ENCODE peak calls at places on chromosomes 12 and 14, in nine cellular contexts. G, T, Y, O, H, X, K, U and D are unnamed samples.

GRCh38 chr14:61179776-61180398 is 101.3 kb downstream of the TMEM30B start:
- DNase-seq in G (no peak), T (no peak), Y (no peak), O (no peak), H (no peak), X (peak), K (no peak), U (no peak), D (no peak)

GRCh38 chr12:110933326-110933974 is 13.1 kb upstream of the MYL2 start:
- DNase-seq in G (no peak), T (no peak), Y (no peak), O (no peak), H (peak), X (no peak), K (no peak), U (no peak), D (no peak)

GRCh38 chr12:45299132-45299692 is 83.3 kb downstream of the ANO6 start:
- DNase-seq in G (no peak), T (no peak), Y (no peak), O (no peak), H (no peak), X (peak), K (no peak), U (no peak), D (no peak)

GRCh38 chr14:78278464-78278863 is 108.3 kb downstream of the NRXN3 start:
- DNase-seq in G (no peak), T (no peak), Y (peak), O (no peak), H (no peak), X (no peak), K (no peak), U (no peak), D (no peak)

GRCh38 chr14:37834275-37834674 is 238.8 kb downstream of the TTC6 start:
- DNase-seq in G (no peak), T (no peak), Y (no peak), O (no peak), H (no peak), X (no peak), K (no peak), U (no peak), D (no peak)

GRCh38 chr12:10031318-10031717 is 836 bp downstream of the CLEC9A start:
- DNase-seq in G (no peak), T (no peak), Y (no peak), O (no peak), H (no peak), X (peak), K (peak), U (no peak), D (no peak)

GRCh38 chr12:337039-337438 is 52.1 kb downstream of the KDM5A start:
- DNase-seq in G (no peak), T (no peak), Y (no peak), O (no peak), H (no peak), X (no peak), K (no peak), U (no peak), D (no peak)

GRCh38 chr12:124854637-124855184 is 9.0 kb downstream of the SCARB1 start:
- DNase-seq in G (no peak), T (no peak), Y (no peak), O (no peak), H (no peak), X (no peak), K (no peak), U (no peak), D (no peak)

GRCh38 chr12:126492181-126492580 is 1426.9 kb downstream of the AACS start:
- DNase-seq in G (no peak), T (no peak), Y (peak), O (peak), H (no peak), X (no peak), K (no peak), U (no peak), D (no peak)

GRCh38 chr12:1935700-1936378 is 17.4 kb upstream of the CACNA2D4 start:
- DNase-seq in G (no peak), T (no peak), Y (peak), O (no peak), H (no peak), X (no peak), K (no peak), U (no peak), D (no peak)

GRCh38 chr14:98947911-98948595 is 323.9 kb downstream of the BCL11B start:
- DNase-seq in G (no peak), T (no peak), Y (no peak), O (no peak), H (peak), X (no peak), K (no peak), U (no peak), D (no peak)

GRCh38 chr12:46998811-46999368 is 80.5 kb upstream of the PCED1B start:
- DNase-seq in G (no peak), T (no peak), Y (no peak), O (no peak), H (no peak), X (peak), K (peak), U (no peak), D (no peak)

GRCh38 chr12:89861086-89861485 is 152.4 kb upstream of the ATP2B1 start:
- DNase-seq in G (no peak), T (no peak), Y (no peak), O (peak), H (no peak), X (peak), K (peak), U (no peak), D (no peak)

GRCh38 chr12:98838282-98838681 is 193.2 kb downstream of the APAF1 start:
- DNase-seq in G (no peak), T (no peak), Y (no peak), O (no peak), H (no peak), X (peak), K (peak), U (no peak), D (no peak)

GRCh38 chr14:34911209-34912150 is 36.3 kb upstream of the BAZ1A start:
- DNase-seq in G (no peak), T (no peak), Y (no peak), O (peak), H (no peak), X (peak), K (no peak), U (no peak), D (no peak)

GRCh38 chr12:106144847-106145246 is 6.1 kb upstream of the NUAK1 start:
- DNase-seq in G (no peak), T (no peak), Y (no peak), O (no peak), H (no peak), X (peak), K (no peak), U (no peak), D (no peak)

GRCh38 chr12:130879212-130879686 is 7.4 kb downstream of the RAN start:
- DNase-seq in G (peak), T (no peak), Y (no peak), O (no peak), H (no peak), X (no peak), K (no peak), U (no peak), D (peak)

GRCh38 chr12:104136577-104136976 is 1.4 kb downstream of the NFYB start:
- DNase-seq in G (no peak), T (no peak), Y (no peak), O (no peak), H (no peak), X (no peak), K (no peak), U (no peak), D (no peak)

GRCh38 chr14:105450864-105451720 is 23.5 kb upstream of the CRIP2 start:
- DNase-seq in G (no peak), T (no peak), Y (no peak), O (no peak), H (no peak), X (no peak), K (peak), U (peak), D (no peak)

GRCh38 chr12:130977759-130978127 is 24.0 kb downstream of the ADGRD1 start:
- DNase-seq in G (no peak), T (no peak), Y (no peak), O (no peak), H (no peak), X (no peak), K (no peak), U (no peak), D (no peak)

GRCh38 chr12:6620137-6620884 is 13.1 kb upstream of the CHD4 start:
- DNase-seq in G (no peak), T (peak), Y (peak), O (peak), H (no peak), X (peak), K (no peak), U (peak), D (no peak)

GRCh38 chr12:111429760-111430417 is 24.2 kb downstream of the SH2B3 start:
- DNase-seq in G (no peak), T (no peak), Y (no peak), O (no peak), H (no peak), X (no peak), K (no peak), U (no peak), D (no peak)

GRCh38 chr12:29149691-29150382 is 759 bp downstream of the FAR2 start:
- DNase-seq in G (no peak), T (no peak), Y (no peak), O (no peak), H (peak), X (no peak), K (no peak), U (no peak), D (no peak)

GRCh38 chr12:120972870-120973543 is 5.3 kb upstream of the HNF1A start:
- DNase-seq in G (no peak), T (no peak), Y (no peak), O (peak), H (no peak), X (peak), K (no peak), U (peak), D (no peak)

GRCh38 chr12:75480469-75480949 is at the start of gene GLIPR1:
- DNase-seq in G (peak), T (peak), Y (peak), O (no peak), H (peak), X (peak), K (peak), U (peak), D (peak)

GRCh38 chr12:87866602-87867292 is 162.5 kb downstream of the C12orf50 start:
- DNase-seq in G (no peak), T (no peak), Y (no peak), O (no peak), H (no peak), X (peak), K (peak), U (no peak), D (no peak)

GRCh38 chr14:26531894-26532293 is 65.9 kb downstream of the NOVA1 start:
- DNase-seq in G (no peak), T (no peak), Y (no peak), O (no peak), H (no peak), X (peak), K (peak), U (no peak), D (no peak)

GRCh38 chr12:123164710-123165261 is 13.9 kb upstream of the PITPNM2 start:
- DNase-seq in G (no peak), T (no peak), Y (no peak), O (no peak), H (peak), X (no peak), K (no peak), U (no peak), D (no peak)

GRCh38 chr14:65879218-65880009 is 466.9 kb downstream of the FUT8 start:
- DNase-seq in G (no peak), T (no peak), Y (no peak), O (no peak), H (no peak), X (peak), K (peak), U (no peak), D (no peak)

GRCh38 chr12:46830731-46831334 is 5.0 kb upstream of the SLC38A4 start:
- DNase-seq in G (no peak), T (no peak), Y (peak), O (peak), H (no peak), X (no peak), K (no peak), U (no peak), D (no peak)

GRCh38 chr14:80388980-80389711 is 177.8 kb upstream of the DIO2 start:
- DNase-seq in G (no peak), T (no peak), Y (no peak), O (no peak), H (no peak), X (peak), K (peak), U (no peak), D (no peak)

GRCh38 chr14:23636317-23637211 is at the start of gene DHRS2:
- DNase-seq in G (no peak), T (no peak), Y (peak), O (no peak), H (peak), X (no peak), K (no peak), U (no peak), D (no peak)

GRCh38 chr14:104724407-104724980 is 465 bp downstream of the ADSS1 start:
- DNase-seq in G (no peak), T (no peak), Y (peak), O (peak), H (no peak), X (no peak), K (peak), U (peak), D (no peak)

GRCh38 chr14:73744175-73744867 is 30.1 kb upstream of the PNMA1 start:
- DNase-seq in G (no peak), T (no peak), Y (no peak), O (no peak), H (no peak), X (no peak), K (no peak), U (no peak), D (no peak)

GRCh38 chr12:54959291-54960018 is 25.1 kb downstream of the TESPA1 start:
- DNase-seq in G (peak), T (no peak), Y (no peak), O (no peak), H (no peak), X (no peak), K (no peak), U (no peak), D (no peak)

GRCh38 chr14:32825058-32825457 is 113.6 kb upstream of the NPAS3 start:
- DNase-seq in G (no peak), T (no peak), Y (no peak), O (no peak), H (no peak), X (no peak), K (no peak), U (no peak), D (no peak)

GRCh38 chr14:32821989-32822653 is 116.6 kb upstream of the NPAS3 start:
- DNase-seq in G (no peak), T (no peak), Y (no peak), O (no peak), H (no peak), X (peak), K (no peak), U (no peak), D (no peak)

GRCh38 chr14:32820686-32821085 is 118.0 kb upstream of the NPAS3 start:
- DNase-seq in G (no peak), T (no peak), Y (no peak), O (peak), H (no peak), X (no peak), K (no peak), U (no peak), D (no peak)

GRCh38 chr14:32824195-32824594 is 114.5 kb upstream of the NPAS3 start:
- DNase-seq in G (no peak), T (no peak), Y (no peak), O (no peak), H (no peak), X (no peak), K (no peak), U (no peak), D (no peak)

DNA sequence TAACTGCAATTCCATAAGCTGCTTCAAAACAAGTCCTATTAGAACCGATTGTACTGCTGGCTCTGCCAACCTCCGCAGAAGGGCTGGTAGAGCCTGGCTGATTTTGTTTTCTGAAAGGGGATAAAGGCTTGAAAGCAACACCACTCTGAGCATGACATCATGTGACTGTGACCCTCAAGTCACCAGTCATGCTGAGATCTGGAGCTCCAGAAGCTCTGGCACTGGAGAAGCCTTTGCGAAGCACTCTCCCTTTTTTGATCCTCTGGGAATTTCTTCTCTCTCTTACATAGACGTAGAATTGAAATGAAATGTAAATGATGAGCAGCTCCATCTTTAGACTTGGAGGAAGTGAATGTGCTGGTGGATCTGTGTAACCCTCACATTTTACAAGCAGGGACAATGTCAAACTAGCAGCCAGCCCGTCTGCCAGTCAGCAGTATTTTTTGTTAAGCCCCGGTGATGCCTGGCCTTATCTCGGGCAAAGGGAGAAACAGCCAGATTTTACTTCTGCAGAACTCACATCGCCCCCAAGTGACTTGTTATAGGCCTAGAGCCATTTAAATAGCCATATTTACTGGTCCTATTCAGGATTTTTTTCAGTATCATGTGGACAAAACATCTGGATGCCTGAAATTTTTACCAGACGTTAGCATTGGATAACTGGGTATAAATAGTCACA is 112.1 kb upstream of the NPAS3 start:
- DNase-seq in G (no peak), T (no peak), Y (no peak), O (peak), H (no peak), X (peak), K (no peak), U (no peak), D (no peak)
- TF ChIP-seq CTCF in G (no peak), T (no peak), Y (no peak), O (peak), H (no peak), X (peak), K (no peak), U (no peak), D (no peak)

GRCh38 chr12:66563220-66563619 is 115.7 kb downstream of the GRIP1 start:
- DNase-seq in G (no peak), T (no peak), Y (no peak), O (no peak), H (no peak), X (no peak), K (no peak), U (no peak), D (no peak)
- TF ChIP-seq CTCF in G (no peak), T (no peak), Y (no peak), O (no peak), H (no peak), X (no peak), K (no peak), U (no peak), D (no peak)

GRCh38 chr14:56417173-56417572 is 162.4 kb upstream of the TMEM260 start:
- DNase-seq in G (no peak), T (no peak), Y (no peak), O (no peak), H (no peak), X (no peak), K (no peak), U (no peak), D (no peak)

GRCh38 chr14:56423591-56423991 is 156.0 kb upstream of the TMEM260 start:
- DNase-seq in G (no peak), T (no peak), Y (no peak), O (no peak), H (no peak), X (peak), K (no peak), U (no peak), D (no peak)

DNA sequence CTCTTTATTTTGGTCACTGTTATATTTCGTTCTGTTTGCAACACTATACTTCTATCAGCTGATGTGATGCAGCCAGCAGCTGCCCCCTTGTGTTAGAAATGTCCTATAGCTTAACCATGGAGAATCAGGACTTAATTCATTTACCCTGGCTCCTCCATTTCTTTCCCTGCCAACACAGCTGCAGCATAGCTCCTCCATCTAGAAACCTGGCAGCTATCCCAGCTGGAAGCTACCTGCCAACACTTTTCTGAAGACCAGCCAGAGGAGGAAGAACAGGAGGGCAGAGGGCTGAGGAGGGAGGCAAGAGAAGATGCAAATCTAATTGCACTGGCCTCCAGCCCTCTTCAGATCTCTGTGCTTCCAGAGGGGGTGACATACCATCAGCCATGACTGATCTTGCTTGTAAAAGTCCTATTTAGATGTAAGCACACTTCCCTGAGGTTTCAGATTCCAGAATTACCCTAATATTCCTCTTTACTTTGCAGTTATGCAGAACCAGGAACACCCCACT is 156.8 kb upstream of the TMEM260 start:
- DNase-seq in G (no peak), T (no peak), Y (peak), O (peak), H (peak), X (peak), K (peak), U (peak), D (no peak)
- TF ChIP-seq CTCF in G (peak), T (peak), Y (peak), O (peak), H (no peak), X (peak), K (peak), U (peak), D (peak)

GRCh38 chr12:118373628-118374027 is 921 bp upstream of the TAOK3 start:
- DNase-seq in G (no peak), T (no peak), Y (no peak), O (no peak), H (no peak), X (no peak), K (no peak), U (no peak), D (no peak)

GRCh38 chr12:118374909-118375308 is 1.4 kb upstream of the SUDS3 start:
- DNase-seq in G (no peak), T (no peak), Y (no peak), O (no peak), H (no peak), X (no peak), K (no peak), U (no peak), D (no peak)

GRCh38 chr12:118374126-118374725 is 1.5 kb upstream of the TAOK3 start:
- DNase-seq in G (no peak), T (no peak), Y (no peak), O (no peak), H (no peak), X (no peak), K (no peak), U (no peak), D (no peak)

GRCh38 chr12:118371354-118372282 is 1.1 kb downstream of the TAOK3 start:
- DNase-seq in G (no peak), T (peak), Y (peak), O (peak), H (peak), X (no peak), K (peak), U (peak), D (no peak)

DNA sequence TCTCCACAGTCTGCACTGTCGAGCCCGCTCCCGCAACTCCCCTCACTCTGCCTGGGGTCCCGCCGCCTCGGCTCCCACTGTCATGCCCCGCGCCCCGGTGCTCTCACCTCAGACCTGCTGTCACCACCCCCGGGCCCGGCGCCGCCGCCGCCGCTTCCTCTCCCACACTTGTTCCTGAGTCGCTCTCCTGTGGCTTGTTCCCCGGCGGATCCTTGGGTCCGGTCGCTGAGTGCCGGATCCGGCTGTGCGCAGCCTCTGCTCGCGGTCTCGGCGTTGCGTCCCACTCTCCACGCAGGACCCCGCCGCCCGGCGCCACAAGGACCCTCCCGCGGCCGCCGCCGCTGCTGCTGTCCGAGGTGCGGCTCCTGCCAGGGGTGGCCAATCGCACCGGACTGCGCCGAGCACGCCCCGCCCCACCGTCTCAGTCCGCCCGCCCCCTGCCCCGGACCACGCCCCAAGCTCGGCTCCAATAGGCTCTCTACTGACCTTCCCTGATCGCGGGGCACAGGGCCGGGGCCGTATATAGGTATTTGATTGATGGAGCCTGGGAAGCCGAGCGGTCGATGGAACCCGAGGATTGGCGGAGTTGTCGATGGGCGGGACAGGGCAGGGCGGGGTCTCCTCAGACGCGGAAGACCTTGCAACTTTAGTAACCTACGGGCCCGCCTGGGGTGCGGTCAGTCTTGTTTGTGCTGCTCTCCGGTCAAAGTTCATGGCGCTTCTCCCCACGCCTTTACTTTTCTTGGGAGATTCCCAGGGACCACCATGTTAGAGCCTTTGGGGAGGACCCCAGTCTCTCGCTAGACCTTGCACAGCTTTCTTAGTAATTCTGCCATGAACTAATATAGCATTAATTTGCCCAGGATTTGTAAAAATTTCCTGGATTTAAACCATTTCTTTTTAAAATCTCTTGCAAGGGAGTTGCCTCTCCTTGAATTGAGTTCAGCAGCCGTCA is at the start of gene TAOK3:
- DNase-seq in G (peak), T (peak), Y (peak), O (peak), H (peak), X (peak), K (peak), U (peak), D (peak)
- TF ChIP-seq CTCF in G (no peak), T (no peak), Y (no peak), O (no peak), H (no peak), X (no peak), K (no peak), U (no peak), D (no peak)